ENCODE peak calls at places on chromosomes 13 and 19, in nine cellular contexts. One of them, this sample, is unnamed.

GRCh38 chr19:16330368-16330801 is 5.8 kb downstream of the KLF2 start:
- DNase-seq in colonic mucosa: peak
- DNase-seq in psoas muscle: peak
- DNase-seq in nephron progenitor cell: no peak
- DNase-seq in ovary: peak
- DNase-seq in H1: no peak
- DNase-seq in GM10248: peak
- DNase-seq in fibroblast of the aortic adventitia: peak
- DNase-seq in epithelial cell of esophagus: peak
- DNase-seq in this sample: no peak

GRCh38 chr19:52138614-52139290 is 986 bp downstream of the ZNF616 start:
- DNase-seq in colonic mucosa: peak
- DNase-seq in psoas muscle: no peak
- DNase-seq in nephron progenitor cell: peak
- DNase-seq in ovary: peak
- DNase-seq in H1: peak
- DNase-seq in GM10248: peak
- DNase-seq in fibroblast of the aortic adventitia: no peak
- DNase-seq in epithelial cell of esophagus: peak
- DNase-seq in this sample: no peak

GRCh38 chr13:40344270-40345148 is 321.9 kb downstream of the FOXO1 start:
- DNase-seq in colonic mucosa: no peak
- DNase-seq in psoas muscle: peak
- DNase-seq in nephron progenitor cell: no peak
- DNase-seq in ovary: no peak
- DNase-seq in H1: peak
- DNase-seq in GM10248: no peak
- DNase-seq in fibroblast of the aortic adventitia: peak
- DNase-seq in epithelial cell of esophagus: no peak
- DNase-seq in this sample: no peak

GRCh38 chr19:29323972-29324680 is 111.2 kb upstream of the UQCRFS1 start:
- DNase-seq in colonic mucosa: peak
- DNase-seq in psoas muscle: no peak
- DNase-seq in nephron progenitor cell: no peak
- DNase-seq in ovary: no peak
- DNase-seq in H1: no peak
- DNase-seq in GM10248: no peak
- DNase-seq in fibroblast of the aortic adventitia: no peak
- DNase-seq in epithelial cell of esophagus: no peak
- DNase-seq in this sample: peak

GRCh38 chr13:45194081-45194939 is 6.5 kb downstream of the KCTD4 start:
- DNase-seq in colonic mucosa: no peak
- DNase-seq in psoas muscle: no peak
- DNase-seq in nephron progenitor cell: no peak
- DNase-seq in ovary: peak
- DNase-seq in H1: no peak
- DNase-seq in GM10248: no peak
- DNase-seq in fibroblast of the aortic adventitia: peak
- DNase-seq in epithelial cell of esophagus: peak
- DNase-seq in this sample: no peak

GRCh38 chr13:51646041-51646670 is 61.9 kb downstream of the WDFY2 start:
- DNase-seq in colonic mucosa: no peak
- DNase-seq in psoas muscle: no peak
- DNase-seq in nephron progenitor cell: no peak
- DNase-seq in ovary: no peak
- DNase-seq in H1: peak
- DNase-seq in GM10248: no peak
- DNase-seq in fibroblast of the aortic adventitia: no peak
- DNase-seq in epithelial cell of esophagus: no peak
- DNase-seq in this sample: no peak

GRCh38 chr13:42865703-42866102 is 84.3 kb downstream of the FAM216B start:
- DNase-seq in colonic mucosa: no peak
- DNase-seq in psoas muscle: no peak
- DNase-seq in nephron progenitor cell: no peak
- DNase-seq in ovary: no peak
- DNase-seq in H1: no peak
- DNase-seq in GM10248: no peak
- DNase-seq in fibroblast of the aortic adventitia: peak
- DNase-seq in epithelial cell of esophagus: no peak
- DNase-seq in this sample: no peak

GRCh38 chr13:113552786-113553540 is 31.6 kb upstream of the TFDP1 start:
- DNase-seq in colonic mucosa: peak
- DNase-seq in psoas muscle: no peak
- DNase-seq in nephron progenitor cell: no peak
- DNase-seq in ovary: no peak
- DNase-seq in H1: peak
- DNase-seq in GM10248: no peak
- DNase-seq in fibroblast of the aortic adventitia: no peak
- DNase-seq in epithelial cell of esophagus: no peak
- DNase-seq in this sample: peak

GRCh38 chr19:4830768-4831265 is 695 bp downstream of the TICAM1 start:
- DNase-seq in colonic mucosa: peak
- DNase-seq in psoas muscle: no peak
- DNase-seq in nephron progenitor cell: no peak
- DNase-seq in ovary: no peak
- DNase-seq in H1: no peak
- DNase-seq in GM10248: no peak
- DNase-seq in fibroblast of the aortic adventitia: no peak
- DNase-seq in epithelial cell of esophagus: peak
- DNase-seq in this sample: no peak

GRCh38 chr19:44476559-44477408 is 23.5 kb downstream of the ZNF180 start:
- DNase-seq in colonic mucosa: no peak
- DNase-seq in psoas muscle: no peak
- DNase-seq in nephron progenitor cell: no peak
- DNase-seq in ovary: no peak
- DNase-seq in H1: no peak
- DNase-seq in GM10248: no peak
- DNase-seq in fibroblast of the aortic adventitia: peak
- DNase-seq in epithelial cell of esophagus: peak
- DNase-seq in this sample: no peak

GRCh38 chr13:70253834-70254233 is 145.6 kb upstream of the KLHL1 start:
- DNase-seq in colonic mucosa: no peak
- DNase-seq in psoas muscle: no peak
- DNase-seq in nephron progenitor cell: no peak
- DNase-seq in ovary: no peak
- DNase-seq in H1: no peak
- DNase-seq in GM10248: no peak
- DNase-seq in fibroblast of the aortic adventitia: no peak
- DNase-seq in epithelial cell of esophagus: peak
- DNase-seq in this sample: no peak

GRCh38 chr13:20901668-20902437 is 693 bp downstream of the XPO4 start:
- DNase-seq in colonic mucosa: peak
- DNase-seq in psoas muscle: peak
- DNase-seq in nephron progenitor cell: peak
- DNase-seq in ovary: no peak
- DNase-seq in H1: no peak
- DNase-seq in GM10248: peak
- DNase-seq in fibroblast of the aortic adventitia: peak
- DNase-seq in epithelial cell of esophagus: peak
- DNase-seq in this sample: no peak

GRCh38 chr13:89375839-89376238 is 1704.7 kb downstream of the SLITRK5 start:
- DNase-seq in colonic mucosa: no peak
- DNase-seq in psoas muscle: no peak
- DNase-seq in nephron progenitor cell: no peak
- DNase-seq in ovary: no peak
- DNase-seq in H1: no peak
- DNase-seq in GM10248: no peak
- DNase-seq in fibroblast of the aortic adventitia: peak
- DNase-seq in epithelial cell of esophagus: peak
- DNase-seq in this sample: no peak

DNA sequence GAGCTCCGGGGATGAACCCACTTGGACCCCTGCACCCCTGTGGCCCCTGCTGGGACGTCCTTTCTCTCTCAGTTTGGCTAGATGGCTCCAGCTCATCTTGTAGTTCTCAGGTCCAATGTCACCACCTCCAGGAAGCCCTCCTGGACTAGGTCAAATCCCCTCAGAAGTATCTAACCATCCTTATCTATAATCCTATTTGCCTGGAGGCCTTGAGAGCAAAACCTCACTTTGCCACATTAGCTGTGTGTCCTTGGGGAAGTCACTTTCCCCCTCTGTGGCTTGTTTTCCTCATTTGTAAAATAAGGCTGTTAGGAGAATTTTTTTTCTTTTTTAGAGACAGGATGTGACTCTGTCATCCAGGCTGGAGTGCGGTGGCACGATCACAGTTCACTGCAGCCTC is 42.7 kb upstream of the NFIC start:
- DNase-seq in colonic mucosa: no peak
- DNase-seq in psoas muscle: no peak
- DNase-seq in nephron progenitor cell: no peak
- DNase-seq in ovary: no peak
- DNase-seq in H1: no peak
- DNase-seq in GM10248: no peak
- DNase-seq in fibroblast of the aortic adventitia: no peak
- DNase-seq in epithelial cell of esophagus: no peak
- DNase-seq in this sample: no peak
- TF ChIP-seq CTCF in colonic mucosa: no peak
- TF ChIP-seq CTCF in psoas muscle: no peak
- TF ChIP-seq CTCF in nephron progenitor cell: no peak
- TF ChIP-seq CTCF in ovary: no peak
- TF ChIP-seq CTCF in H1: no peak
- TF ChIP-seq CTCF in GM10248: no peak
- TF ChIP-seq CTCF in fibroblast of the aortic adventitia: no peak
- TF ChIP-seq CTCF in epithelial cell of esophagus: no peak
- TF ChIP-seq CTCF in this sample: no peak

DNA sequence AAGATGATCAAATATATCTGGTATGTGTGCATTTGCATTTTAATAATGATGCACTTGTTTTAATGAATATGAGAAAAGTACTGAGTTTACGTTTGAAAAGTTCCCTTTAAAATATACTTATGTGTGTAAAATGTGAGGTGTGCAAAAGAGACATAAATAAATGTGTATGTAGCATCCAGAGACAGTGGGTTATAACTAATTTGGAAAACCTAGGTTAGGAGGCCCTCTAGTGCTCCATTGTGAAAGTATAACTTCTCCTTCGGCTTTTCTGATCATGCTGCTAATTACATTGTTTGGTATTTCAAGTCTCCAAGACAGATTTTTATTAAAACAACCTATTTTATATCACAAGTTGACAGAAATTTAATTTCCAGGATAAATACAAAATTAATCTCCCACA is 30.1 kb downstream of the SCEL start:
- DNase-seq in colonic mucosa: no peak
- DNase-seq in psoas muscle: no peak
- DNase-seq in nephron progenitor cell: no peak
- DNase-seq in ovary: no peak
- DNase-seq in H1: no peak
- DNase-seq in GM10248: peak
- DNase-seq in fibroblast of the aortic adventitia: peak
- DNase-seq in epithelial cell of esophagus: peak
- DNase-seq in this sample: no peak
- TF ChIP-seq CTCF in colonic mucosa: no peak
- TF ChIP-seq CTCF in psoas muscle: peak
- TF ChIP-seq CTCF in nephron progenitor cell: peak
- TF ChIP-seq CTCF in ovary: no peak
- TF ChIP-seq CTCF in H1: no peak
- TF ChIP-seq CTCF in GM10248: peak
- TF ChIP-seq CTCF in fibroblast of the aortic adventitia: peak
- TF ChIP-seq CTCF in epithelial cell of esophagus: peak
- TF ChIP-seq CTCF in this sample: peak

GRCh38 chr13:108911807-108912206 is 282.4 kb downstream of the MYO16 start:
- DNase-seq in colonic mucosa: no peak
- DNase-seq in psoas muscle: no peak
- DNase-seq in nephron progenitor cell: no peak
- DNase-seq in ovary: no peak
- DNase-seq in H1: no peak
- DNase-seq in GM10248: no peak
- DNase-seq in fibroblast of the aortic adventitia: no peak
- DNase-seq in epithelial cell of esophagus: peak
- DNase-seq in this sample: no peak

GRCh38 chr13:108917581-108917980 is 288.2 kb downstream of the MYO16 start:
- DNase-seq in colonic mucosa: no peak
- DNase-seq in psoas muscle: no peak
- DNase-seq in nephron progenitor cell: no peak
- DNase-seq in ovary: no peak
- DNase-seq in H1: no peak
- DNase-seq in GM10248: no peak
- DNase-seq in fibroblast of the aortic adventitia: peak
- DNase-seq in epithelial cell of esophagus: no peak
- DNase-seq in this sample: no peak

GRCh38 chr13:108919036-108919907 is 289.9 kb downstream of the MYO16 start:
- DNase-seq in colonic mucosa: peak
- DNase-seq in psoas muscle: no peak
- DNase-seq in nephron progenitor cell: no peak
- DNase-seq in ovary: no peak
- DNase-seq in H1: no peak
- DNase-seq in GM10248: no peak
- DNase-seq in fibroblast of the aortic adventitia: no peak
- DNase-seq in epithelial cell of esophagus: peak
- DNase-seq in this sample: no peak

GRCh38 chr13:108915634-108916497 is 286.5 kb downstream of the MYO16 start:
- DNase-seq in colonic mucosa: peak
- DNase-seq in psoas muscle: peak
- DNase-seq in nephron progenitor cell: peak
- DNase-seq in ovary: peak
- DNase-seq in H1: no peak
- DNase-seq in GM10248: peak
- DNase-seq in fibroblast of the aortic adventitia: peak
- DNase-seq in epithelial cell of esophagus: peak
- DNase-seq in this sample: no peak

DNA sequence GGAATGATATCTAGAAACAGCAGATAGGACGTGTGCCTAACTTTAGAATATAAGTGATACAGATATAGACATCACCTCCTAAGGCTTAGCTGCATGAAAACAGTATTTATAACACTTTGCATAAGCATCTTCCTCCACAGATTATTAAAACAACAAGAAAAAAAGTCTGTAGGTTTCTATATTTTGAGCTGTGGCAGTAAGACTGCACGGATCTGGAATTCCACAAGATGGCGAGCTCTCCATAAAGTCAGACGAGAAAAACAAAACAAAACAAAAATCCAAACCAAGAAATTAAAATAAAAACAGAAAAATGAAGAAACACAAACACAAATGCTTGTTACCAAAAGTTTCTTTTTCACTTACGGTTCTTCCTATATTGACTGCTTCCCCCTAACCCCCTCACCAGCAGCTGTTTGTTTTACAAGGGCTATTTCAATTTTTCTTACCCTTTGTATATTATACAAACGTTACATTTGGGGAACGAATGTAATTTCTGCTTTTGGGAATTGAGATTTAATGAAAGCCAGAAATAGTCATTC is 285.8 kb downstream of the MYO16 start:
- DNase-seq in colonic mucosa: no peak
- DNase-seq in psoas muscle: no peak
- DNase-seq in nephron progenitor cell: no peak
- DNase-seq in ovary: no peak
- DNase-seq in H1: no peak
- DNase-seq in GM10248: no peak
- DNase-seq in fibroblast of the aortic adventitia: peak
- DNase-seq in epithelial cell of esophagus: peak
- DNase-seq in this sample: no peak
- TF ChIP-seq CTCF in colonic mucosa: peak
- TF ChIP-seq CTCF in psoas muscle: peak
- TF ChIP-seq CTCF in nephron progenitor cell: peak
- TF ChIP-seq CTCF in ovary: peak
- TF ChIP-seq CTCF in H1: no peak
- TF ChIP-seq CTCF in GM10248: peak
- TF ChIP-seq CTCF in fibroblast of the aortic adventitia: peak
- TF ChIP-seq CTCF in epithelial cell of esophagus: peak
- TF ChIP-seq CTCF in this sample: peak

GRCh38 chr13:24406524-24406923 is 97.1 kb downstream of the C1QTNF9 start:
- DNase-seq in colonic mucosa: no peak
- DNase-seq in psoas muscle: no peak
- DNase-seq in nephron progenitor cell: no peak
- DNase-seq in ovary: no peak
- DNase-seq in H1: no peak
- DNase-seq in GM10248: no peak
- DNase-seq in fibroblast of the aortic adventitia: no peak
- DNase-seq in epithelial cell of esophagus: no peak
- DNase-seq in this sample: no peak

GRCh38 chr13:24407844-24408243 is 98.5 kb downstream of the C1QTNF9 start:
- DNase-seq in colonic mucosa: no peak
- DNase-seq in psoas muscle: no peak
- DNase-seq in nephron progenitor cell: no peak
- DNase-seq in ovary: no peak
- DNase-seq in H1: no peak
- DNase-seq in GM10248: no peak
- DNase-seq in fibroblast of the aortic adventitia: no peak
- DNase-seq in epithelial cell of esophagus: no peak
- DNase-seq in this sample: no peak
- TF ChIP-seq CTCF in colonic mucosa: no peak
- TF ChIP-seq CTCF in psoas muscle: no peak
- TF ChIP-seq CTCF in nephron progenitor cell: no peak
- TF ChIP-seq CTCF in ovary: no peak
- TF ChIP-seq CTCF in H1: no peak
- TF ChIP-seq CTCF in GM10248: no peak
- TF ChIP-seq CTCF in fibroblast of the aortic adventitia: no peak
- TF ChIP-seq CTCF in epithelial cell of esophagus: no peak
- TF ChIP-seq CTCF in this sample: peak